ENCODE peak calls at places on chromosomes 11 and 22, in eight cellular contexts. X, F, P, K, S, D, B and E are unnamed samples.

GRCh38 chr22:30314918-30315317 is 11.8 kb downstream of the TBC1D10A start:
- DNase-seq in P (no peak), X (no peak), B (no peak), K (no peak), F (no peak), D (no peak), S (no peak), E (no peak)

GRCh38 chr11:13010737-13011342 is 1.7 kb downstream of the RASSF10 start:
- DNase-seq in D (no peak), P (peak), B (no peak), F (peak), S (no peak), X (peak), K (no peak), E (peak)

GRCh38 chr22:49522582-49523373 is 304.9 kb downstream of the BRD1 start:
- DNase-seq in B (peak), P (no peak), K (no peak), D (no peak), X (no peak), S (no peak), F (no peak), E (no peak)

GRCh38 chr11:14075118-14075601 is 112.6 kb downstream of the SPON1 start:
- DNase-seq in S (no peak), F (no peak), X (no peak), K (no peak), B (no peak), P (no peak), D (no peak), E (no peak)

GRCh38 chr11:76802621-76803020 is 19.5 kb downstream of the TSKU start:
- DNase-seq in D (no peak), S (no peak), P (no peak), X (peak), K (peak), B (no peak), F (no peak), E (no peak)

GRCh38 chr11:40337118-40337517 is 1122.3 kb downstream of the LRRC4C start:
- DNase-seq in D (no peak), B (no peak), X (no peak), F (no peak), P (no peak), K (no peak), S (no peak), E (no peak)

GRCh38 chr11:113554531-113554930 is 79.3 kb upstream of the DRD2 start:
- DNase-seq in D (no peak), B (no peak), P (no peak), K (no peak), X (no peak), S (no peak), F (no peak), E (no peak)

GRCh38 chr11:71933141-71933933 is 4.5 kb downstream of the RNF121 start:
- DNase-seq in B (no peak), P (no peak), K (no peak), F (no peak), D (no peak), X (no peak), S (no peak), E (no peak)

GRCh38 chr22:24290459-24290858 is 19.8 kb downstream of the SPECC1L start:
- DNase-seq in F (no peak), P (no peak), S (no peak), B (no peak), X (no peak), K (no peak), D (no peak), E (no peak)

GRCh38 chr11:19466314-19466713 is 225.6 kb upstream of the E2F8 start:
- DNase-seq in P (no peak), S (no peak), B (no peak), X (no peak), D (no peak), F (no peak), K (no peak), E (no peak)

DNA sequence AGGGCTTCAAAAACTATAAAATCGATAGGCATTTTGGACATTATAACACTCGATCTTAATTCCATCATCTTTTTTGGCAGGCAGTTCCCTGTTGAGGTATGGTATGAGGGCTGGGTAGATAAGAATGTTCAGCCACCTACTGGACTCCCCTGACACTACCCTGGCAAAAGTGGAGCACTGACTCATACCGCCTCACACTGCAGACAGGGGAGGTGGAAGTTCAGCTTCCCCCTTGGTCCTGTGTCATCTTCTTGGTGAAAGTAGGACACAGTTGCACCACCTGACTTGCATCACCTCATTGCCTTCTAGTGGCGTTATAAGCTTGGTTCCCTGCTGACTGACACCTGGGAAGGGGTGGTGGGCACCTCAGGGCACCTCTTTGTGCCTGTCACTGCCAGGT is 30.4 kb downstream of the PAAF1 start:
- DNase-seq in S (no peak), X (no peak), P (no peak), B (peak), K (no peak), D (peak), F (peak), E (no peak)
- TF ChIP-seq CTCF in S (no peak), X (no peak), P (no peak), B (no peak), K (no peak), D (peak), F (no peak), E (no peak)

GRCh38 chr11:124329787-124330478 is 9.9 kb upstream of the OR8D2 start:
- DNase-seq in K (no peak), S (no peak), D (no peak), B (no peak), X (no peak), F (no peak), P (no peak), E (no peak)
- TF ChIP-seq CTCF in K (no peak), S (no peak), D (no peak), B (no peak), X (no peak), F (no peak), P (no peak), E (no peak)

GRCh38 chr11:390175-390574 is 3.8 kb upstream of the PKP3 start:
- DNase-seq in K (no peak), P (no peak), S (peak), D (peak), F (no peak), B (no peak), X (no peak), E (no peak)
- TF ChIP-seq CTCF in K (no peak), P (no peak), S (no peak), D (peak), F (no peak), B (no peak), X (no peak), E (no peak)

GRCh38 chr11:94183251-94183885 is 54.7 kb downstream of the PANX1 start:
- DNase-seq in B (no peak), D (no peak), X (no peak), P (no peak), S (no peak), K (no peak), F (no peak), E (no peak)

GRCh38 chr11:94184861-94185260 is 56.2 kb downstream of the PANX1 start:
- DNase-seq in P (no peak), X (no peak), B (no peak), D (no peak), F (no peak), S (no peak), K (no peak), E (no peak)

GRCh38 chr11:94184362-94184761 is 55.7 kb downstream of the PANX1 start:
- DNase-seq in F (no peak), K (no peak), P (no peak), D (no peak), S (no peak), X (no peak), B (no peak), E (no peak)

GRCh38 chr11:94185387-94186084 is 56.9 kb downstream of the PANX1 start:
- DNase-seq in D (no peak), B (no peak), F (no peak), S (no peak), K (no peak), X (no peak), P (no peak), E (no peak)

DNA sequence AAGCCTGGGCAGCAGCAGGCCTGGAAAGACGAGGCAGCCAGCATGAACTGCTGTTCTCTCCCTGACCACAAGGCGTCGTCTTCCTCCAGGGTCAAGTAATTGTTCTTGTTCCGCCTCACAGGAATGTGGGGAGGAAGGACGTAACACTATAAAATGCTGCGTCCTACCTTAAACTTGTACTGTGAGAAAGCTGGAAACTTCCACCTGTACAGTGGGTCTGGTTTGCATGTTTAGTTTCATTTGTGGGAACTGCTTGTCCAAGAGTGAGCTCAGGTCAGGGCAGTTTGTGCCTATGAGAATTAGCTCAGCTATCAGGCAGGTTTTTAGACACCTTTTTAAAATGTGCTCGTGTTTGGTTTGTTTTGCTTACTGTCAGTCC is 55.2 kb downstream of the PANX1 start:
- DNase-seq in K (peak), F (peak), S (peak), D (peak), B (no peak), P (peak), X (peak), E (peak)
- TF ChIP-seq CTCF in K (peak), F (peak), S (peak), D (peak), B (no peak), P (peak), X (peak), E (peak)

GRCh38 chr11:73931039-73931645 is 19.7 kb upstream of the DNAJB13 start:
- DNase-seq in X (no peak), K (no peak), B (no peak), D (peak), P (peak), F (no peak), S (no peak), E (peak)
- TF ChIP-seq CTCF in X (peak), K (no peak), B (no peak), D (peak), P (peak), F (peak), S (no peak), E (peak)

GRCh38 chr22:20156042-20156389 is 5.2 kb upstream of the CCDC188 start:
- DNase-seq in P (no peak), B (no peak), K (no peak), D (no peak), S (no peak), X (no peak), F (no peak), E (no peak)

GRCh38 chr22:20159088-20159487 is 8.2 kb upstream of the CCDC188 start:
- DNase-seq in X (no peak), S (no peak), K (no peak), P (no peak), B (no peak), D (no peak), F (no peak), E (no peak)

GRCh38 chr22:20156611-20157415 is 6.0 kb upstream of the CCDC188 start:
- DNase-seq in P (peak), S (peak), X (peak), F (peak), B (peak), K (peak), D (peak), E (peak)

GRCh38 chr22:20158366-20159036 is 7.6 kb upstream of the CCDC188 start:
- DNase-seq in D (no peak), X (no peak), K (no peak), S (no peak), B (no peak), F (no peak), P (no peak), E (no peak)

DNA sequence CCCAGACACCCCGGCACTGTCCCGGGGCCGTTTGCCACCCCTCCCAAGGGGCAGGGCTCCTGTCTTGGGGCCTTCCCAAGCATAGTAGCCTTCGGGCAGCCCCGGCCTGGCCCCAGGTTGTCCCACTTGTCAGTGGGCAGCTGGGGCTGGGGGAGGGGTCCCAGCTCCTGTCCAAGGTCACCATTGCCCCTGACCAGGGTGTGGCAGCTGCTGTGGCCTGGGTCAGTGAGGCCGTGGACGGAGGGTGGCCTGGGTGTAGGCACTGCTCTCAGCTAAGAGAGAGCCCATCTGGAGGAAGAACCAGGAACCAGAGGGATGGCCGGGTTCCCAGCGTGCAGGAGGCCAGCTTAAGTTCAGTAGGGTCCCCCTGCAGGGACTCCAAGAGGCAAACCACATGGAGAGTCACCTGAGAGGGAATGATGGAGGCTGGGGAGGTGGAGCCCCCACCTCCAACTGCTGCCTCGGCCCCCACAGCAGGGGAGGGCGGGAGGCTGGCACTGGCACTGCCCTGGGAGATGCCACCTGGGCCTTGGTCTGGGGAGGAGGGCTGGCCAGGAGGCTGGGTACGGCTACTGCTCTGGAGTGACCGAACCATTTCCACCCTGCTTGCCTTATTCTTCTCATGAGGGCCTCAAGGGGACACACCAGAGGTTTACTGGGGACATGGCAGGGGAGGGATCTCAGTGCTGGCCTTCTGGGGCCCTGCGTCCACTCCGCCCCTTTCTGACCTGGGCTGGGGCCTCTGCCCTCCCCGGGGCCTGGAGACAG is 6.7 kb upstream of the CCDC188 start:
- DNase-seq in P (no peak), K (no peak), S (no peak), F (no peak), X (no peak), B (no peak), D (no peak), E (no peak)
- TF ChIP-seq CTCF in P (no peak), K (no peak), S (no peak), F (no peak), X (no peak), B (no peak), D (no peak), E (no peak)

GRCh38 chr11:64341851-64342791 is 2.1 kb downstream of the CCDC88B start:
- DNase-seq in F (peak), S (peak), P (peak), D (peak), K (peak), X (peak), B (peak), E (peak)

GRCh38 chr11:64344721-64345120 is 4.7 kb downstream of the CCDC88B start:
- DNase-seq in P (no peak), S (no peak), F (no peak), X (no peak), K (no peak), D (no peak), B (no peak), E (no peak)

GRCh38 chr11:64344160-64344559 is 4.2 kb downstream of the CCDC88B start:
- DNase-seq in X (no peak), F (no peak), K (no peak), B (no peak), S (no peak), D (no peak), P (no peak), E (no peak)

GRCh38 chr11:64342869-64343739 is 3.1 kb downstream of the CCDC88B start:
- DNase-seq in P (no peak), X (no peak), B (no peak), S (no peak), D (no peak), K (no peak), F (no peak), E (no peak)

GRCh38 chr11:64343740-64344133 is 3.7 kb downstream of the CCDC88B start:
- DNase-seq in S (no peak), B (no peak), P (no peak), X (no peak), D (no peak), F (no peak), K (no peak), E (no peak)
- TF ChIP-seq CTCF in S (no peak), B (peak), P (peak), X (peak), D (peak), F (peak), K (no peak), E (no peak)

GRCh38 chr22:43183496-43184263 is 3.3 kb downstream of the TTLL12 start:
- DNase-seq in S (no peak), K (no peak), F (no peak), D (peak), B (no peak), P (no peak), X (peak), E (no peak)
- TF ChIP-seq CTCF in S (no peak), K (no peak), F (no peak), D (no peak), B (no peak), P (no peak), X (no peak), E (no peak)

GRCh38 chr11:65890324-65891179 is at the start of gene CCDC85B:
- DNase-seq in P (peak), S (peak), B (peak), X (peak), F (peak), D (peak), K (peak), E (peak)
- TF ChIP-seq CTCF in P (peak), S (no peak), B (no peak), X (no peak), F (no peak), D (no peak), K (no peak), E (no peak)

GRCh38 chr11:61787928-61788491 is 4.4 kb downstream of the TMEM258 start:
- DNase-seq in S (no peak), K (no peak), F (no peak), B (no peak), X (no peak), P (peak), D (peak), E (peak)
- TF ChIP-seq CTCF in S (peak), K (peak), F (peak), B (no peak), X (peak), P (peak), D (peak), E (peak)